ENCODE peak calls at places on chromosomes 13 and 19, in five cellular contexts. One of them, this sample, is unnamed.
A peak's percentile ranks its signal among the peaks of the same experiment; 100 is the strongest.

GRCh38 chr13:62094937-62095336 is 679.3 kb upstream of the PCDH20 start:
- DNase-seq in keratinocyte: no peak
- DNase-seq in cardiac fibroblast: no peak
- DNase-seq in mucosa of descending colon: no peak
- DNase-seq in PC-3: no peak
- DNase-seq in this sample: no peak

GRCh38 chr13:92913840-92914239 is 312.8 kb upstream of the GPC6 start:
- DNase-seq in keratinocyte: no peak
- DNase-seq in cardiac fibroblast: no peak
- DNase-seq in mucosa of descending colon: no peak
- DNase-seq in PC-3: no peak
- DNase-seq in this sample: no peak

GRCh38 chr19:44718441-44719261 is 19.7 kb downstream of the CEACAM16 start:
- DNase-seq in keratinocyte: no peak
- DNase-seq in cardiac fibroblast: peak; percentile 59
- DNase-seq in mucosa of descending colon: no peak
- DNase-seq in PC-3: peak; percentile 61
- DNase-seq in this sample: no peak

GRCh38 chr19:49442793-49443365 is 1.6 kb upstream of the SLC17A7 start:
- DNase-seq in keratinocyte: peak; percentile 69
- DNase-seq in cardiac fibroblast: peak; percentile 87
- DNase-seq in mucosa of descending colon: peak; percentile 95
- DNase-seq in PC-3: peak; percentile 92
- DNase-seq in this sample: no peak

GRCh38 chr13:112532837-112533745 is 54.9 kb downstream of the TUBGCP3 start:
- DNase-seq in keratinocyte: no peak
- DNase-seq in cardiac fibroblast: no peak
- DNase-seq in mucosa of descending colon: no peak
- DNase-seq in PC-3: no peak
- DNase-seq in this sample: no peak

GRCh38 chr13:98910501-98910951 is 67.3 kb downstream of the DOCK9 start:
- DNase-seq in keratinocyte: no peak
- DNase-seq in cardiac fibroblast: peak; percentile 94
- DNase-seq in mucosa of descending colon: no peak
- DNase-seq in PC-3: peak; percentile 75
- DNase-seq in this sample: no peak

GRCh38 chr19:55319786-55320185 is 5.4 kb downstream of the TMEM150B start:
- DNase-seq in keratinocyte: no peak
- DNase-seq in cardiac fibroblast: peak; percentile 32
- DNase-seq in mucosa of descending colon: no peak
- DNase-seq in PC-3: no peak
- DNase-seq in this sample: no peak

GRCh38 chr19:38831142-38831605 is 420 bp downstream of the ECH1 start:
- DNase-seq in keratinocyte: no peak
- DNase-seq in cardiac fibroblast: peak; percentile 92
- DNase-seq in mucosa of descending colon: peak; percentile 86
- DNase-seq in PC-3: peak; percentile 91
- DNase-seq in this sample: peak; percentile 77

GRCh38 chr13:106899444-106899843 is 331.5 kb upstream of the ARGLU1 start:
- DNase-seq in keratinocyte: no peak
- DNase-seq in cardiac fibroblast: no peak
- DNase-seq in mucosa of descending colon: no peak
- DNase-seq in PC-3: peak; percentile 36
- DNase-seq in this sample: no peak

GRCh38 chr13:67023088-67023893 is 206.8 kb downstream of the PCDH9 start:
- DNase-seq in keratinocyte: no peak
- DNase-seq in cardiac fibroblast: peak; percentile 87
- DNase-seq in mucosa of descending colon: no peak
- DNase-seq in PC-3: peak; percentile 21
- DNase-seq in this sample: peak; percentile 86

GRCh38 chr19:43438291-43439162 is 23.8 kb downstream of the TEX101 start:
- DNase-seq in keratinocyte: no peak
- DNase-seq in cardiac fibroblast: peak; percentile 64
- DNase-seq in mucosa of descending colon: peak; percentile 62
- DNase-seq in PC-3: peak; percentile 67
- DNase-seq in this sample: no peak

GRCh38 chr13:113611996-113612395 is 27.4 kb downstream of the TFDP1 start:
- DNase-seq in keratinocyte: no peak
- DNase-seq in cardiac fibroblast: no peak
- DNase-seq in mucosa of descending colon: no peak
- DNase-seq in PC-3: no peak
- DNase-seq in this sample: no peak

GRCh38 chr19:57192064-57192395 is 730 bp downstream of the ZNF264 start:
- DNase-seq in keratinocyte: no peak
- DNase-seq in cardiac fibroblast: peak; percentile 7
- DNase-seq in mucosa of descending colon: no peak
- DNase-seq in PC-3: peak; percentile 6
- DNase-seq in this sample: no peak

GRCh38 chr13:53151692-53152421 is 123.2 kb downstream of the OLFM4 start:
- DNase-seq in keratinocyte: peak; percentile 2
- DNase-seq in cardiac fibroblast: peak; percentile 11
- DNase-seq in mucosa of descending colon: no peak
- DNase-seq in PC-3: no peak
- DNase-seq in this sample: no peak

GRCh38 chr13:113804703-113805430 is 45.8 kb downstream of the TMEM255B start:
- DNase-seq in keratinocyte: no peak
- DNase-seq in cardiac fibroblast: no peak
- DNase-seq in mucosa of descending colon: no peak
- DNase-seq in PC-3: no peak
- DNase-seq in this sample: no peak

GRCh38 chr13:71797487-71797886 is 69.5 kb downstream of the DACH1 start:
- DNase-seq in keratinocyte: no peak
- DNase-seq in cardiac fibroblast: no peak
- DNase-seq in mucosa of descending colon: no peak
- DNase-seq in PC-3: no peak
- DNase-seq in this sample: no peak

GRCh38 chr13:24618219-24618955 is 61.8 kb upstream of the ATP12A start:
- DNase-seq in keratinocyte: no peak
- DNase-seq in cardiac fibroblast: no peak
- DNase-seq in mucosa of descending colon: no peak
- DNase-seq in PC-3: no peak
- DNase-seq in this sample: no peak

GRCh38 chr13:31929031-31929770 is 102.4 kb upstream of the FRY start:
- DNase-seq in keratinocyte: no peak
- DNase-seq in cardiac fibroblast: no peak
- DNase-seq in mucosa of descending colon: no peak
- DNase-seq in PC-3: no peak
- DNase-seq in this sample: no peak

GRCh38 chr13:30194906-30195305 is 112.4 kb downstream of the KATNAL1 start:
- DNase-seq in keratinocyte: no peak
- DNase-seq in cardiac fibroblast: no peak
- DNase-seq in mucosa of descending colon: no peak
- DNase-seq in PC-3: no peak
- DNase-seq in this sample: no peak

GRCh38 chr19:13526552-13526951 is 20.3 kb upstream of the CACNA1A start:
- DNase-seq in keratinocyte: no peak
- DNase-seq in cardiac fibroblast: peak; percentile 19
- DNase-seq in mucosa of descending colon: no peak
- DNase-seq in PC-3: peak; percentile 51
- DNase-seq in this sample: no peak

GRCh38 chr13:24187185-24187584 is 26.7 kb downstream of the SPATA13 start:
- DNase-seq in keratinocyte: no peak
- DNase-seq in cardiac fibroblast: peak; percentile 35
- DNase-seq in mucosa of descending colon: no peak
- DNase-seq in PC-3: peak; percentile 25
- DNase-seq in this sample: no peak

GRCh38 chr19:16369664-16370576 is 45.3 kb downstream of the KLF2 start:
- DNase-seq in keratinocyte: no peak
- DNase-seq in cardiac fibroblast: no peak
- DNase-seq in mucosa of descending colon: peak; percentile 60
- DNase-seq in PC-3: no peak
- DNase-seq in this sample: no peak

GRCh38 chr19:54114340-54114826 is 1.1 kb downstream of the TFPT start:
- DNase-seq in keratinocyte: no peak
- DNase-seq in cardiac fibroblast: peak; percentile 35
- DNase-seq in mucosa of descending colon: peak; percentile 81
- DNase-seq in PC-3: peak; percentile 64
- DNase-seq in this sample: no peak

GRCh38 chr13:25329706-25330105 is 28.3 kb downstream of the NUP58 start:
- DNase-seq in keratinocyte: no peak
- DNase-seq in cardiac fibroblast: peak; percentile 71
- DNase-seq in mucosa of descending colon: no peak
- DNase-seq in PC-3: peak; percentile 24
- DNase-seq in this sample: no peak

GRCh38 chr13:92716749-92717148 is 509.9 kb upstream of the GPC6 start:
- DNase-seq in keratinocyte: no peak
- DNase-seq in cardiac fibroblast: peak; percentile 9
- DNase-seq in mucosa of descending colon: no peak
- DNase-seq in PC-3: peak; percentile 2
- DNase-seq in this sample: no peak

DNA sequence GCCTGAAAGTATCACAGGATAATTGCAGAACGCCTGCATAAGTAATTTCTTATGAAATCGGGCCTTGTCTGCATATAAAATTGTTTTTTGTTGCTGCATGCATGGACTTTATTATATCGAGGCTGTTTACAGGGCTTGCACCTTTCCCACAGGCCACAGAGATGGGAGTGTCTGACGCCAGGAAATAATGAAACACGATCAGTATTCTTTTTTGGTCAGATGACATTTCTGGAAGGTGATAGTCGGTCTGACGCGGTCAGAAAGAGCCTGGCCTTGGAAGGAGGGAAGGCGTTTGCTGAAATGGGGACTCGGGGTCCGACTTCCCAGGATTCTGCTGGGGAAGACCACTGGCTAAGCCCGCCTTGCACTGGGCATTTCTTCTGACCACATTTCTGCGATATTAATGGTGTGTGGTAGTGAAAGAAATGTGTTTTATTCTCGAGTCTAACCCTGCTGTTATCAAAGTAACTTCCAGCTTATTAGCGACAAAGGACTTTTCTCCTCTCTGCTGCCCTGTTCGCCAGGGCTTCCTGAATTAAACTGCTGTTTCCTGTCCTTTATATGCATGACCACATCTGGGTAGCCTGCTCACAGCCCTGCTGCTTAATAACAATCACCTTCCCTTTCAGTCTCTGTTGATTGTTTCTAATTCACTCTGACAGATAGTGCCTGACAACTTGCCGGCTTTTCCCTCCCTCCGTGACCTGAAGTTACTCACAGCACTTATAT is 11.6 kb upstream of the ZNF536 start:
- DNase-seq in keratinocyte: no peak
- DNase-seq in cardiac fibroblast: no peak
- DNase-seq in mucosa of descending colon: no peak
- DNase-seq in PC-3: no peak
- DNase-seq in this sample: no peak
- TF ChIP-seq CTCF in keratinocyte: no peak
- TF ChIP-seq CTCF in cardiac fibroblast: no peak
- TF ChIP-seq CTCF in mucosa of descending colon: no peak
- TF ChIP-seq CTCF in PC-3: no peak
- TF ChIP-seq CTCF in this sample: no peak

GRCh38 chr19:18676692-18677091 is 6.8 kb upstream of the CRTC1 start:
- DNase-seq in keratinocyte: no peak
- DNase-seq in cardiac fibroblast: no peak
- DNase-seq in mucosa of descending colon: no peak
- DNase-seq in PC-3: no peak
- DNase-seq in this sample: no peak

GRCh38 chr19:18672606-18673337 is 10.7 kb upstream of the CRTC1 start:
- DNase-seq in keratinocyte: no peak
- DNase-seq in cardiac fibroblast: peak; percentile 47
- DNase-seq in mucosa of descending colon: no peak
- DNase-seq in PC-3: no peak
- DNase-seq in this sample: no peak

GRCh38 chr19:18677156-18677555 is 6.3 kb upstream of the CRTC1 start:
- DNase-seq in keratinocyte: no peak
- DNase-seq in cardiac fibroblast: no peak
- DNase-seq in mucosa of descending colon: no peak
- DNase-seq in PC-3: no peak
- DNase-seq in this sample: no peak

GRCh38 chr19:18674616-18675015 is 8.9 kb upstream of the CRTC1 start:
- DNase-seq in keratinocyte: no peak
- DNase-seq in cardiac fibroblast: peak; percentile 39
- DNase-seq in mucosa of descending colon: no peak
- DNase-seq in PC-3: peak; percentile 27
- DNase-seq in this sample: no peak

DNA sequence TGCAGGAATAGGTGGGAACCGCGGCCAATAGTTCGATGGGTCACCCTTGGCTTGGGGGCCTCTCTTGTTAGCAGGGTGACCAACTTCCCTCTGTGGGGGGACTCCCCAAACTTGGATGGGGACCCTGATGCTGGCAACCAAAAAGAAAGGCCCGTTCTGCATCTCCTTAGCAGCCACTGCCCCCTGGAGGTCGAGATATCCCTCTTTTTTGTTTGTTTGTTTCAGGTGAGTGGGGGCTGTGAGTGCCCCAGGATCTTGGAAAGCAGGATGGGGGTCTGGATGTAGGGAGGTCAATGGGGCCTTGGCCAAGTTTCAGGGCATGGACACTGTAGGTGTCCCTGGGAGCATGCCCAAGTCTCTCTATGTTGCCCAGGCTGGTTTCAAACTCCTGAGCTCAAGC is 7.7 kb upstream of the CRTC1 start:
- DNase-seq in keratinocyte: no peak
- DNase-seq in cardiac fibroblast: peak; percentile 46
- DNase-seq in mucosa of descending colon: no peak
- DNase-seq in PC-3: peak; percentile 13
- DNase-seq in this sample: no peak
- TF ChIP-seq CTCF in keratinocyte: peak; percentile 56
- TF ChIP-seq CTCF in cardiac fibroblast: peak; percentile 50
- TF ChIP-seq CTCF in mucosa of descending colon: no peak
- TF ChIP-seq CTCF in PC-3: peak; percentile 70
- TF ChIP-seq CTCF in this sample: peak; percentile 62

DNA sequence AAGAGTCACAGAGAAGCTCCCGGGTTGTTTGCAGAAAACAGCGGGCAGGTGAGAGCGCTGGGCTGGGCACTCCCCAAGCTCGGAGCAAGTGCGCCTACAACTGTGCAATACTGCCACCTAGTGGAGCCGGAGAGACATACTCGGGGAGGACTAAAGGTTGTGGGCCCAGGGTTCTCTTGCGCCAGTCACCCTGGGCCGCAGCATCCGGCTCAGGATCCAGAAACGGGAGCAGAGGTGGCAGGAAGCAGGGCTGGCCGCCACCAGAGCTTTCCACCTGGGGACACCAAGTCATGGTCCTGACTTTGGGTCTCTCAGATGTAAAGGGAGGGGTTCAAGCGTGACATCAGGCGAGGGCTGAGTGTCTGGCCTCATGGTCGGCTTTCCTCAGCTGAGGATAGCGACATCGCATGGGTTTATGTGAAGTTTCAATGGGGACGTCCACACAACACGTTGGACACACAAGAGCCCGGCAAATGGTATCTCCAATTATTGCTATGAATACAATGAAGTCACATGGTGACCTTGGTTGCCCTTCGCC is 11.2 kb upstream of the KLK4 start:
- DNase-seq in keratinocyte: no peak
- DNase-seq in cardiac fibroblast: peak; percentile 82
- DNase-seq in mucosa of descending colon: peak; percentile 66
- DNase-seq in PC-3: peak; percentile 96
- DNase-seq in this sample: peak; percentile 18
- TF ChIP-seq CTCF in keratinocyte: peak; percentile 95
- TF ChIP-seq CTCF in cardiac fibroblast: peak; percentile 85
- TF ChIP-seq CTCF in mucosa of descending colon: peak; percentile 79
- TF ChIP-seq CTCF in PC-3: peak; percentile 98
- TF ChIP-seq CTCF in this sample: peak; percentile 88

DNA sequence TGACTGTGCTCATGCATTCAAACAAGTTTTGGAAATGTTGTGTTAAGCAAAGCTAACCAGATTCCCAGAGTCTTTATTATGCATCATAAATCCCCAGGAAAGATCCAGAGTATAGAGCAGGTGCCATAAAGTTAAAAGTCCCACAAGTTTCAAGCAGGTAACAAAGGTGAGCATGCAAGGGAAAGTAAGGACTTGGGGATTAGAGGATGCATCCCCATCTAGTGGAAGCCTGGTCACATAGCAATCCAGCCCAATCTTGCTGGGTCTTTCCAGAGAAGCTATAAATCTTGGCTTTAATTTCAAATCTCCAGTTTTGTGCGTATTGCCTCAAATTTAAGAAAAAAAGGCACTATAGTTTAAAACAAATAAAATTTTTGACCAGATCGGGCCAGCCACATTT is 72.7 kb downstream of the ZNF254 start:
- DNase-seq in keratinocyte: no peak
- DNase-seq in cardiac fibroblast: peak; percentile 23
- DNase-seq in mucosa of descending colon: no peak
- DNase-seq in PC-3: peak; percentile 49
- DNase-seq in this sample: no peak
- TF ChIP-seq CTCF in keratinocyte: peak; percentile 54
- TF ChIP-seq CTCF in cardiac fibroblast: peak; percentile 60
- TF ChIP-seq CTCF in mucosa of descending colon: peak; percentile 15
- TF ChIP-seq CTCF in PC-3: peak; percentile 66
- TF ChIP-seq CTCF in this sample: peak; percentile 58